ENCODE peak calls at places on chromosomes 2 and 18, in nine cellular contexts. J is stomach, V is H9, L is SJSA1, B is right cardiac atrium, W is upper lobe of right lung, D is uterus, X is substantia nigra, R is brain microvascular endothelial cell. E is an unnamed sample.

GRCh38 chr2:186950694-186951093 is 101.7 kb upstream of the ZSWIM2 start:
- DNase-seq in J (no peak), V (no peak), L (no peak), B (no peak), W (no peak), D (no peak), X (no peak), R (no peak), E (no peak)

GRCh38 chr2:179814050-179814449 is 47.4 kb downstream of the ZNF385B start:
- DNase-seq in J (no peak), V (no peak), L (no peak), B (no peak), W (no peak), D (no peak), X (no peak), R (no peak), E (no peak)

GRCh38 chr2:202005272-202005887 is 28.3 kb upstream of the FZD7 start:
- DNase-seq in J (no peak), V (no peak), L (no peak), B (no peak), W (no peak), D (no peak), X (no peak), R (no peak), E (no peak)

GRCh38 chr2:36584148-36584794 is 13.7 kb downstream of the FEZ2 start:
- DNase-seq in J (no peak), V (no peak), L (no peak), B (no peak), W (no peak), D (no peak), X (no peak), R (no peak), E (no peak)

GRCh38 chr2:239249781-239250180 is 151.0 kb downstream of the HDAC4 start:
- DNase-seq in J (peak), V (no peak), L (no peak), B (peak), W (no peak), D (peak), X (peak), R (peak), E (peak)

GRCh38 chr2:96103388-96103705 is 13.0 kb downstream of the ADRA2B start:
- DNase-seq in J (peak), V (peak), L (no peak), B (no peak), W (peak), D (no peak), X (no peak), R (no peak), E (no peak)

GRCh38 chr2:176188218-176188968 is at the start of gene HOXD1:
- DNase-seq in J (no peak), V (peak), L (peak), B (peak), W (peak), D (peak), X (peak), R (no peak), E (no peak)

GRCh38 chr2:47904903-47905453 is 1.3 kb downstream of the FBXO11 start:
- DNase-seq in J (peak), V (no peak), L (peak), B (peak), W (peak), D (peak), X (peak), R (no peak), E (peak)

GRCh38 chr2:70565039-70565731 is 11.6 kb upstream of the TGFA start:
- DNase-seq in J (no peak), V (no peak), L (no peak), B (peak), W (no peak), D (no peak), X (peak), R (no peak), E (peak)

GRCh38 chr2:240309214-240309613 is 126.2 kb upstream of the GPC1 start:
- DNase-seq in J (no peak), V (peak), L (no peak), B (no peak), W (no peak), D (no peak), X (no peak), R (no peak), E (no peak)

GRCh38 chr18:45839415-45840395 is 14.2 kb downstream of the SIGLEC15 start:
- DNase-seq in J (peak), V (peak), L (no peak), B (no peak), W (no peak), D (no peak), X (no peak), R (peak), E (no peak)

GRCh38 chr2:179266271-179266670 is 1.6 kb upstream of the SESTD1 start:
- DNase-seq in J (no peak), V (no peak), L (no peak), B (no peak), W (no peak), D (no peak), X (no peak), R (no peak), E (no peak)

GRCh38 chr2:3265981-3266726 is 111.5 kb downstream of the EIPR1 start:
- DNase-seq in J (no peak), V (peak), L (no peak), B (no peak), W (no peak), D (no peak), X (no peak), R (no peak), E (no peak)

GRCh38 chr2:108449410-108450200 is 599 bp downstream of the GCC2 start:
- DNase-seq in J (peak), V (no peak), L (no peak), B (no peak), W (no peak), D (no peak), X (no peak), R (peak), E (no peak)

GRCh38 chr2:68832161-68832869 is 38.9 kb downstream of the BMP10 start:
- DNase-seq in J (no peak), V (no peak), L (peak), B (peak), W (peak), D (peak), X (peak), R (peak), E (no peak)

GRCh38 chr18:48375150-48375790 is 33.9 kb downstream of the ZBTB7C start:
- DNase-seq in J (no peak), V (no peak), L (no peak), B (no peak), W (no peak), D (no peak), X (no peak), R (no peak), E (no peak)

GRCh38 chr2:62234755-62235655 is 39.1 kb downstream of the B3GNT2 start:
- DNase-seq in J (no peak), V (no peak), L (no peak), B (peak), W (no peak), D (no peak), X (no peak), R (no peak), E (no peak)

GRCh38 chr2:111119847-111120252 is 864 bp upstream of the BCL2L11 start:
- DNase-seq in J (no peak), V (no peak), L (no peak), B (no peak), W (no peak), D (no peak), X (no peak), R (no peak), E (no peak)

GRCh38 chr2:54360055-54360792 is 95.9 kb upstream of the SPTBN1 start:
- DNase-seq in J (no peak), V (no peak), L (no peak), B (peak), W (no peak), D (peak), X (no peak), R (peak), E (no peak)

GRCh38 chr2:218020966-218021535 is 18.3 kb upstream of the TNS1 start:
- DNase-seq in J (no peak), V (no peak), L (no peak), B (peak), W (peak), D (no peak), X (no peak), R (no peak), E (no peak)

GRCh38 chr18:35386600-35387366 is 9.6 kb upstream of the ZNF396 start:
- DNase-seq in J (peak), V (peak), L (peak), B (peak), W (no peak), D (peak), X (peak), R (peak), E (peak)

GRCh38 chr2:81598437-81598836 is 1293.9 kb upstream of the LRRTM1 start:
- DNase-seq in J (no peak), V (no peak), L (no peak), B (no peak), W (no peak), D (no peak), X (no peak), R (no peak), E (no peak)

GRCh38 chr18:22703883-22704626 is 229.1 kb upstream of the RBBP8 start:
- DNase-seq in J (no peak), V (no peak), L (no peak), B (no peak), W (no peak), D (no peak), X (no peak), R (peak), E (no peak)

GRCh38 chr2:208361077-208361441 is 45.5 kb upstream of the PTH2R start:
- DNase-seq in J (no peak), V (no peak), L (no peak), B (peak), W (no peak), D (no peak), X (no peak), R (no peak), E (no peak)

GRCh38 chr2:236572482-236572881 is 2.9 kb downstream of the ACKR3 start:
- DNase-seq in J (no peak), V (no peak), L (no peak), B (peak), W (no peak), D (no peak), X (no peak), R (no peak), E (no peak)

GRCh38 chr2:27442282-27442980 is at the start of gene KRTCAP3:
- DNase-seq in J (peak), V (peak), L (no peak), B (peak), W (peak), D (no peak), X (no peak), R (no peak), E (no peak)

GRCh38 chr18:79523738-79524180 is 128.0 kb downstream of the NFATC1 start:
- DNase-seq in J (no peak), V (no peak), L (peak), B (no peak), W (no peak), D (peak), X (no peak), R (no peak), E (no peak)

GRCh38 chr2:45895477-45895876 is 244.0 kb downstream of the PRKCE start:
- DNase-seq in J (no peak), V (no peak), L (no peak), B (no peak), W (no peak), D (no peak), X (no peak), R (peak), E (no peak)
- H3K27ac ChIP-seq in J (no peak), V (no peak), L (no peak), B (no peak), W (peak), D (no peak), X (no peak), R (no peak), E (no peak)

DNA sequence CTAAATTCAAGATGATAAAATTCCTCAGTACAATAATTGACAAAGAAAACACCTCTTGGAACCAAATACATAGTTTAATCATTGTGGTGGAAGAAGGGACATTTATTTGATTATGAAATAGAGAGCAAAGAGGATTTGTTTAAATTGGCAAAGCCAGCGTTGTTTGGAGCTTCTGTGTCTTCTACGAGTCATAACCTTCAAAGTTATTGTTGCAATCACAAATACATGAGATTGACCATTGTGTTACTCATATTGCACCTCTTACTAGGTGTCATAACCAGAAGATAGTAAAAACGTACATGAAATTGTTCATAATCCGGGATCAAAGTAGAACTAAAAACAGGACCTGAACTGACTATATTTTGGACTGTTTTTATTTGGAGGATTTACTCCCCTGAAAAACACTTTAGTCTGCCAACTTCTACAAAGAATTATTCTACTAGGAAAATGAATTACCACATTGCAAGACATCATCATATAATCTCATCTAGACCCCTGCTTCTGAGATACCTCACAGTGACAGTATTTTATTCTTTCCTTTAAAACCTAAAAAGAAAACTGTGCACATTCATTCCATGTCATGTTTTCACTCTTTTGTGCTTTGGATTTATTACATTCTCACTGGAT is 151.7 kb upstream of the KLF7 start:
- DNase-seq in J (no peak), V (no peak), L (no peak), B (no peak), W (no peak), D (no peak), X (no peak), R (no peak), E (no peak)
- H3K27ac ChIP-seq in J (no peak), V (no peak), L (no peak), B (no peak), W (no peak), D (no peak), X (no peak), R (no peak), E (no peak)

GRCh38 chr2:205766765-205767359 is 84.6 kb downstream of the NRP2 start:
- DNase-seq in J (peak), V (peak), L (peak), B (peak), W (peak), D (peak), X (peak), R (peak), E (peak)
- H3K27ac ChIP-seq in J (no peak), V (no peak), L (no peak), B (no peak), W (peak), D (peak), X (no peak), R (no peak), E (no peak)

DNA sequence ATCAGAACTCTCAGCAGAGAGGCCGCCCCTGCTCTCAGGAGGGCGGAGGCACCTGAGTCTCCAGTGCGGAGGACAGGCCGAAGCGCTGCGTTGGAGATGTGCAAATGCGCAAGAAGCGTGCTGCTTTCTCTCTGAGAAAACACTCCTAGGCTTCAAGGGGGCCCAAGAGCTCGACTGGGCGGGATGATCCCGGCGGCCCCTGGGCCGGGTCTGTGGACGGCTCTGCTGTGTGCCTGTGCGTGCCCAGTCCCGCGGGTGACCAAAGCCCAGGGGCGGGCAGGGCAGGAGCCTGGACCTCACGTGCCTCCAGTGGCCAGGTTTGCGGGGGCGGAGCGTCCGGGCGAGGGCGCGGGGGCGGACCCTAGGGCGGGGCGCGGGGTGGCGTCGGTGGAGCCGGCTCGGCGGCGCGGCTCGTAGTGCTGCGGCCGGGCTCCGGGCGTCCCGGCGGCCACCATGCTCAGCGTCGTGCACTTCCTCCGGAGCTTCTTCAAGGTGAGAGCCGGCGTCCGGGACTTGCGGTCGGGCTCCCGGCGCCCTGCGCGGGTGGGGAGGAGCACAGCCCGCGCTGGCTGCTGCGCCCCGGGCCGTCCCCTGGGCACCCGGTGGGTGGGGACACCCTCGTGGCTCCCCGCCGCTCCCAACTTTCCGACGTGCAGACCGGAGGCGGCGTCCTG is at the start of gene ARHGEF4:
- DNase-seq in J (peak), V (peak), L (no peak), B (no peak), W (peak), D (no peak), X (peak), R (no peak), E (peak)
- H3K27ac ChIP-seq in J (no peak), V (no peak), L (no peak), B (no peak), W (no peak), D (no peak), X (no peak), R (no peak), E (peak)

DNA sequence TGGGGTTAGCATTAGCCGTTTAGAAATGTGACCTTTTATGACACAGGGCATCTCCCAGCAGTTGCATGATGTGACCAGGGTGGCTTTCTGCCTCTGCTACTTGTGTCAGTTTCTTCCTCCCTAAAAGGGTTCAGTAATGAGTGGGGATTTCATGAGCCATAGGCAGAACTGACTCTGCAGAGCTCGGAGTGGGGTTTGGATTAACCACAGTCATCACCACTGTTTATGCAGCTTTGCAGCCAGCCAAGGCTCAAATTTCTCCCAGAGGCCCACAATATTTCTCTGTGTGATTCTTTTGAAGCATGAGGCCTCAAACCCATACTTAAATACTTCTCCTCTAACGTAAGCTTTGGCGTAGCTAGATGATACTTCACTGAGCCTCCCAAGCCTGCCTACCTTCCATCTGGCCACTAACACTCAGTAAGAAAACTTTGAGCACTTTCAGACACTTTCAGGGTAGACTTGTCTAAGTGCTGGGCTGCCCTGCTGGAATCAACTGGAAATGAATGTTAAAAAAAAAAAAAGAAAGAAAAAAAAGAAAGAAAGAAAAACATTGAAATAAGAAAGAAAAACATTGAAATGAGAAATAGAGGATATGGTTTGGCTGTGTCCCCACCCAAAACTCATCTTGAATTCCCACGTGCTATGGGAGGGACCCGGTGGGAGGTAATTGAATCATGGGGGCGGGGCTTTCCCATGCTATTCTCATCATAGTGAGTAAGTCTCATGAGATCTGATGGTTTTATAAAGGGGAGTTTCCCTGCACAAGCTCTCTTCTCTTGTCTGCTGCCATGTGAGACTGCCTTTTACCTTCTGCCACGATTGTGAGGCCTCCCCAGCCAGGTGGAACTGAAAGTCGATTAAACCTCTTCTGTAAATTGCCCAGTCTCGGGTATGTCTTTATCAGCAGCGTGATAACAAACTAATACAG is 11.5 kb upstream of the LAPTM4A start:
- DNase-seq in J (no peak), V (no peak), L (peak), B (peak), W (no peak), D (peak), X (no peak), R (peak), E (no peak)
- H3K27ac ChIP-seq in J (peak), V (no peak), L (peak), B (no peak), W (no peak), D (peak), X (no peak), R (peak), E (no peak)

GRCh38 chr2:74865770-74866674 is 32.1 kb downstream of the HK2 start:
- DNase-seq in J (no peak), V (no peak), L (no peak), B (no peak), W (peak), D (no peak), X (no peak), R (no peak), E (no peak)

GRCh38 chr2:74860521-74860920 is 26.6 kb downstream of the HK2 start:
- DNase-seq in J (no peak), V (no peak), L (no peak), B (no peak), W (no peak), D (no peak), X (no peak), R (no peak), E (no peak)

GRCh38 chr2:74864728-74865722 is 31.1 kb downstream of the HK2 start:
- DNase-seq in J (no peak), V (peak), L (peak), B (no peak), W (peak), D (no peak), X (no peak), R (peak), E (no peak)

GRCh38 chr2:74862268-74862964 is 28.5 kb downstream of the HK2 start:
- DNase-seq in J (peak), V (no peak), L (no peak), B (no peak), W (peak), D (no peak), X (no peak), R (no peak), E (no peak)

DNA sequence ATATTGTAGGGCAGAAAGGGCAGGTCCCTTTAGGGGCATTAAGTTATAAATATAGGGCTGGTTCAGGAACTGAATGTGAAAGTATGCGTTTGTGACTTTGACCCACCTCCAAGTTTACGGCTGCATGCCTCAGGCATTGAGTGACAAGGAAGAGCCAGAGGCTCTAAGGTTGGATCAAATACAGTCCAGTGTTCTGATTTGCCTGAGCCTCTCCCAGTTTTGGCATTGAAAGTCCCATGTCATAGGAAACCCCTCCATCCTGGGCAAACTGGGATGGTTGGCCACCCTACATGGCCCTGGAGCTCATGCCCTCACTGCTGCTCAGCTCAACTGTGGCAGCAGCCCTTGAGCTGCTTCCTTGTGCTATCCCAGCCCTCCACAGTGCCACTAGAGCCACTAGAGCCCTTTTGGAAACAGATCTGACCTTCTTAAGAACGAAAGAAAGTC is 29.9 kb downstream of the HK2 start:
- DNase-seq in J (no peak), V (no peak), L (no peak), B (no peak), W (peak), D (no peak), X (no peak), R (no peak), E (no peak)
- H3K27ac ChIP-seq in J (peak), V (no peak), L (no peak), B (no peak), W (peak), D (no peak), X (no peak), R (no peak), E (no peak)

E was measured in caudate nucleus.